ENCODE peak calls at places on chromosomes 3 and 15, in five cellular contexts. One of them, this sample, is unnamed. For H3K36me3 and H3K4me1, the result is how much of the 10 kb centered on the place peaks cover.

GRCh38 chr3:13283877-13284264 is 136.3 kb downstream of the NUP210 start:
- DNase-seq in BE2C: no peak
- DNase-seq in GM23338: no peak
- DNase-seq in adrenal gland: no peak
- DNase-seq in heart left ventricle: no peak
- DNase-seq in this sample: no peak

GRCh38 chr15:55820043-55820442 is 77.1 kb upstream of the PRTG start:
- DNase-seq in BE2C: no peak
- DNase-seq in GM23338: no peak
- DNase-seq in adrenal gland: no peak
- DNase-seq in heart left ventricle: no peak
- DNase-seq in this sample: no peak

GRCh38 chr3:37814547-37814946 is 47.1 kb upstream of the CTDSPL start:
- DNase-seq in BE2C: no peak
- DNase-seq in GM23338: peak
- DNase-seq in adrenal gland: no peak
- DNase-seq in heart left ventricle: no peak
- DNase-seq in this sample: no peak

GRCh38 chr15:73941871-73942635 is 15.8 kb downstream of the LOXL1 start:
- DNase-seq in BE2C: peak
- DNase-seq in GM23338: no peak
- DNase-seq in adrenal gland: no peak
- DNase-seq in heart left ventricle: peak
- DNase-seq in this sample: no peak

GRCh38 chr15:62792960-62793758 is 249.4 kb upstream of the TPM1 start:
- DNase-seq in BE2C: no peak
- DNase-seq in GM23338: no peak
- DNase-seq in adrenal gland: no peak
- DNase-seq in heart left ventricle: no peak
- DNase-seq in this sample: no peak

GRCh38 chr3:42012935-42013651 is 51.2 kb upstream of the ULK4 start:
- DNase-seq in BE2C: peak
- DNase-seq in GM23338: peak
- DNase-seq in adrenal gland: peak
- DNase-seq in heart left ventricle: peak
- DNase-seq in this sample: peak

GRCh38 chr3:171187706-171188290 is 161.3 kb upstream of the SLC2A2 start:
- DNase-seq in BE2C: peak
- DNase-seq in GM23338: peak
- DNase-seq in adrenal gland: peak
- DNase-seq in heart left ventricle: no peak
- DNase-seq in this sample: no peak

GRCh38 chr3:188026191-188026968 is 127.6 kb upstream of the LPP start:
- DNase-seq in BE2C: peak
- DNase-seq in GM23338: no peak
- DNase-seq in adrenal gland: no peak
- DNase-seq in heart left ventricle: no peak
- DNase-seq in this sample: no peak

GRCh38 chr3:172321035-172321434 is 127.2 kb downstream of the GHSR start:
- DNase-seq in BE2C: no peak
- DNase-seq in GM23338: peak
- DNase-seq in adrenal gland: no peak
- DNase-seq in heart left ventricle: no peak
- DNase-seq in this sample: no peak

GRCh38 chr15:92666780-92667179 is 11.2 kb upstream of the FAM174B start:
- DNase-seq in BE2C: no peak
- DNase-seq in GM23338: no peak
- DNase-seq in adrenal gland: peak
- DNase-seq in heart left ventricle: peak
- DNase-seq in this sample: peak

GRCh38 chr3:5822843-5823242 is 635.3 kb downstream of the EDEM1 start:
- DNase-seq in BE2C: no peak
- DNase-seq in GM23338: no peak
- DNase-seq in adrenal gland: no peak
- DNase-seq in heart left ventricle: no peak
- DNase-seq in this sample: no peak

GRCh38 chr3:174862101-174862500 is 3.0 kb downstream of the NAALADL2 start:
- DNase-seq in BE2C: peak
- DNase-seq in GM23338: peak
- DNase-seq in adrenal gland: no peak
- DNase-seq in heart left ventricle: no peak
- DNase-seq in this sample: no peak

GRCh38 chr3:133211449-133211848 is 173.3 kb downstream of the TMEM108 start:
- DNase-seq in BE2C: no peak
- DNase-seq in GM23338: peak
- DNase-seq in adrenal gland: no peak
- DNase-seq in heart left ventricle: no peak
- DNase-seq in this sample: no peak

GRCh38 chr3:113844622-113845222 is 6.1 kb downstream of the GRAMD1C start:
- DNase-seq in BE2C: no peak
- DNase-seq in GM23338: peak
- DNase-seq in adrenal gland: no peak
- DNase-seq in heart left ventricle: no peak
- DNase-seq in this sample: no peak

GRCh38 chr3:70531063-70531657 is 218.7 kb upstream of the MDFIC2 start:
- DNase-seq in BE2C: no peak
- DNase-seq in GM23338: peak
- DNase-seq in adrenal gland: no peak
- DNase-seq in heart left ventricle: no peak
- DNase-seq in this sample: no peak

GRCh38 chr15:57398336-57398735 is 22.0 kb downstream of the CGNL1 start:
- DNase-seq in BE2C: no peak
- DNase-seq in GM23338: no peak
- DNase-seq in adrenal gland: no peak
- DNase-seq in heart left ventricle: no peak
- DNase-seq in this sample: no peak

GRCh38 chr3:21750291-21750690 is 719 bp downstream of the ZNF385D start:
- DNase-seq in BE2C: no peak
- DNase-seq in GM23338: peak
- DNase-seq in adrenal gland: no peak
- DNase-seq in heart left ventricle: no peak
- DNase-seq in this sample: no peak

GRCh38 chr3:165336786-165337185 is 140.6 kb upstream of the SLITRK3 start:
- DNase-seq in BE2C: no peak
- DNase-seq in GM23338: no peak
- DNase-seq in adrenal gland: no peak
- DNase-seq in heart left ventricle: no peak
- DNase-seq in this sample: no peak

GRCh38 chr3:46442591-46443530 is 21.8 kb downstream of the LTF start:
- DNase-seq in BE2C: peak
- DNase-seq in GM23338: peak
- DNase-seq in adrenal gland: no peak
- DNase-seq in heart left ventricle: no peak
- DNase-seq in this sample: peak

GRCh38 chr3:155944081-155944480 is 73.6 kb downstream of the GMPS start:
- DNase-seq in BE2C: no peak
- DNase-seq in GM23338: no peak
- DNase-seq in adrenal gland: no peak
- DNase-seq in heart left ventricle: no peak
- DNase-seq in this sample: no peak

GRCh38 chr15:56298723-56299122 is 55.0 kb upstream of the RFX7 start:
- DNase-seq in BE2C: no peak
- DNase-seq in GM23338: no peak
- DNase-seq in adrenal gland: no peak
- DNase-seq in heart left ventricle: no peak
- DNase-seq in this sample: no peak

GRCh38 chr15:45126535-45127158 is 3.0 kb downstream of the DUOXA1 start:
- DNase-seq in BE2C: peak
- DNase-seq in GM23338: peak
- DNase-seq in adrenal gland: peak
- DNase-seq in heart left ventricle: no peak
- DNase-seq in this sample: no peak

GRCh38 chr3:109072208-109072607 is 45.7 kb downstream of the MORC1 start:
- DNase-seq in BE2C: no peak
- DNase-seq in GM23338: peak
- DNase-seq in adrenal gland: no peak
- DNase-seq in heart left ventricle: no peak
- DNase-seq in this sample: no peak

GRCh38 chr3:25648107-25648535 is 16.6 kb downstream of the TOP2B start:
- DNase-seq in BE2C: peak
- DNase-seq in GM23338: peak
- DNase-seq in adrenal gland: peak
- DNase-seq in heart left ventricle: no peak
- DNase-seq in this sample: peak

DNA sequence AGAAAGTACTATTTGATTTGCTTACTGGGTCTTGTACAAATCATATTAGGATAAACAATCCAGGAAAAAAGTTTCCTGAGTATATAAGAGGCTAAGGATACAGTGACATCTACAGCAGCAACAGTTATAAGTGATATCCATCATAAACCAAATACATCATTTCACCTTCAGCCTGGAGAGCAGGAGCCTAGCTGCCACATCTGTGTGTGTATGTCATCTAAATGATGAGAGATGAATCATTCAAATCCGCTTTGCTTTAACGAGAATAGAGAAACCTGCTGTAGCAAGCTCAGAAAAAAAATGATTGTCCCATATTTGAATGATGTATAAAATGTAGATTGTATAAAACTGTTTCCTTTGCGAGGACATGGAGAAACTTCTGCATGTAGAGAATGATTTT is 841.4 kb downstream of the SI start:
- DNase-seq in BE2C: no peak
- DNase-seq in GM23338: no peak
- DNase-seq in adrenal gland: no peak
- DNase-seq in heart left ventricle: no peak
- DNase-seq in this sample: no peak
- H3K4me3 ChIP-seq in BE2C: no peak
- H3K4me3 ChIP-seq in GM23338: no peak
- H3K4me3 ChIP-seq in adrenal gland: no peak
- H3K4me3 ChIP-seq in heart left ventricle: no peak
- H3K4me3 ChIP-seq in this sample: no peak

DNA sequence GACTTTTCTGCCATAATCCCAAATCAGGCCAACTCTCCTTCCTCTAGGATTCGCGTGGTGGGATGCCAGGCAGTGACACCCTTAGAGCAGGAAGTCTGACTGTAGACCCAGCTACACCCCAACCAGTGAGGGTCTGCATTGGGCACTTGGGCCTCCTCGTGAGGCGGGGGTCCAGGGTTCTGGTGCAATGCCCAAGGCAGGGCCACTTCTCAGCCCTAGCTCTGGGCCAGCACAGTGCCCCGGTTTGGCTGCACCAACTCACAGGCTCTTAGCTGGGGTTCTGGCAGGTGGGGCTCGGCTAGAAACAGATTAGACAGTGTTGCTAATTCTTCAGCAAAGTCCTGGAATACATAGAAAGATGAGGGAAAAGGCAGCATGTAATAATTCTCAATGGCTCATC is 12.7 kb downstream of the CDAN1 start:
- DNase-seq in BE2C: no peak
- DNase-seq in GM23338: no peak
- DNase-seq in adrenal gland: no peak
- DNase-seq in heart left ventricle: no peak
- DNase-seq in this sample: no peak
- H3K36me3 ChIP-seq in BE2C: under half
- H3K36me3 ChIP-seq in GM23338: under half
- H3K36me3 ChIP-seq in adrenal gland: half or more
- H3K36me3 ChIP-seq in heart left ventricle: under half
- H3K36me3 ChIP-seq in this sample: half or more

DNA sequence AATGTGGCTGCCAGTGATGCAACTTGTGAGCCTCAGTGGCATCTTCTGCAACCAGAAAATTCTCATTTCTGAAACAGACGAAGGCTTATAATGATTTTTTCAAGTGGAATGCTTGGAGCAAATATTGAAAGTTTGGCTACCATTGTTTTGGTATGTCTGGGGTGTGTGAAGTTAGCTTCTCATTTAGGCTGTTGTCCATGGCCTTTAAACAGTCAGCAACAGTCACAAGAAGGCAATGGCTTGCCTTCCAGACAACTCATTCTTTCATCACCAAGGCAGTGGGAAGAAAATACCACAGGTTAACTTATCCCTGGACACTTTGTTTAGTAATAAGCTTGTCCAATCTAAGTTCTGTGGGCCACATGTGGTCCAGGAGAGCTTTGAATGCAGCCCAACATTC is 4.7 kb upstream of the BNC1 start:
- DNase-seq in BE2C: no peak
- DNase-seq in GM23338: no peak
- DNase-seq in adrenal gland: no peak
- DNase-seq in heart left ventricle: no peak
- DNase-seq in this sample: no peak
- H3K4me1 ChIP-seq in BE2C: under half
- H3K4me1 ChIP-seq in GM23338: under half
- H3K4me1 ChIP-seq in adrenal gland: under half
- H3K4me1 ChIP-seq in heart left ventricle: under half
- H3K4me1 ChIP-seq in this sample: under half

GRCh38 chr3:127263586-127264231 is 24.1 kb downstream of the PRR20G start:
- DNase-seq in BE2C: no peak
- DNase-seq in GM23338: no peak
- DNase-seq in adrenal gland: no peak
- DNase-seq in heart left ventricle: no peak
- DNase-seq in this sample: no peak

GRCh38 chr3:127266186-127266585 is 21.7 kb downstream of the PRR20G start:
- DNase-seq in BE2C: no peak
- DNase-seq in GM23338: no peak
- DNase-seq in adrenal gland: no peak
- DNase-seq in heart left ventricle: no peak
- DNase-seq in this sample: no peak

GRCh38 chr3:127264794-127265514 is 22.9 kb downstream of the PRR20G start:
- DNase-seq in BE2C: no peak
- DNase-seq in GM23338: no peak
- DNase-seq in adrenal gland: no peak
- DNase-seq in heart left ventricle: no peak
- DNase-seq in this sample: no peak

GRCh38 chr3:127264292-127264691 is 23.6 kb downstream of the PRR20G start:
- DNase-seq in BE2C: no peak
- DNase-seq in GM23338: no peak
- DNase-seq in adrenal gland: no peak
- DNase-seq in heart left ventricle: no peak
- DNase-seq in this sample: no peak

GRCh38 chr3:127265581-127265981 is 22.3 kb downstream of the PRR20G start:
- DNase-seq in BE2C: no peak
- DNase-seq in GM23338: no peak
- DNase-seq in adrenal gland: no peak
- DNase-seq in heart left ventricle: no peak
- DNase-seq in this sample: no peak
- H3K4me3 ChIP-seq in BE2C: no peak
- H3K4me3 ChIP-seq in GM23338: no peak
- H3K4me3 ChIP-seq in adrenal gland: no peak
- H3K4me3 ChIP-seq in heart left ventricle: no peak
- H3K4me3 ChIP-seq in this sample: no peak

DNA sequence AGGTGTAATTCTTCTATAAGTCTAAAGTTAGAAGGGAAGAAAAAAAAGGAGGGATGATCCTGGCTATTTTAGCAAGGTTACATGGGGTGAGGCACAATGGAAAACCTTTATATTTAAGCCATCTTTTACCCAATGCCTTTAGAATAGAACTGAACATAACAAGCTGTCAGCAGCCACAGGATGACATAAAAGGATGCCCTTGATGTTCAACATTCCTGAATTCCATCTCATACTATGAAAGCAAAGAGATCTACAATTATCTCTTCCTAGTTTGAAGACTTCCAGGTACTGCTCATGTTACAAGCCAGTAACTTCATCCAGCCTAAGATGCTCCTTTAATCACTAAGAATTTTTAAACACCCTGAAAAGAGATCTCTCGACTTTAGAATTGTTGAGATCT is 26.9 kb downstream of the NEK10 start:
- DNase-seq in BE2C: no peak
- DNase-seq in GM23338: no peak
- DNase-seq in adrenal gland: no peak
- DNase-seq in heart left ventricle: no peak
- DNase-seq in this sample: no peak
- H3K36me3 ChIP-seq in BE2C: under half
- H3K36me3 ChIP-seq in GM23338: under half
- H3K36me3 ChIP-seq in adrenal gland: under half
- H3K36me3 ChIP-seq in heart left ventricle: under half
- H3K36me3 ChIP-seq in this sample: under half

This sample was measured in gastrocnemius medialis.